ENCODE peak calls at places on chromosomes 13 and 19, in seven cellular contexts. B is H1, L is HCT116, W is Panc1, H is SK-N-SH, I is GM12878, R is K562. M is an unnamed sample.

GRCh38 chr13:80973721-80974120 is 632.8 kb upstream of the SPRY2 start:
- DNase-seq in B (no peak), W (no peak), I (no peak), L (no peak), R (no peak), H (no peak), M (no peak)

GRCh38 chr19:34595683-34596082 is 81.3 kb downstream of the SCGB2B2 start:
- DNase-seq in R (no peak), W (no peak), I (no peak), L (no peak), H (no peak), B (no peak), M (no peak)

GRCh38 chr19:35743640-35744306 is 1.4 kb downstream of the U2AF1L4 start:
- DNase-seq in R (no peak), H (no peak), W (no peak), B (no peak), L (no peak), I (no peak), M (no peak)

GRCh38 chr13:79775830-79776229 is 294.9 kb downstream of the NDFIP2 start:
- DNase-seq in W (peak), H (no peak), R (no peak), L (peak), I (no peak), B (no peak), M (peak)

GRCh38 chr13:78700121-78700910 is 41.4 kb upstream of the OBI1 start:
- DNase-seq in R (no peak), B (no peak), W (no peak), L (no peak), H (peak), I (no peak), M (no peak)

GRCh38 chr19:1655131-1655981 is 2.9 kb upstream of the TCF3 start:
- DNase-seq in L (no peak), R (no peak), W (no peak), I (no peak), H (no peak), B (no peak), M (no peak)

GRCh38 chr13:94595006-94595942 is 678 bp downstream of the TGDS start:
- DNase-seq in R (peak), B (no peak), I (no peak), L (no peak), H (peak), W (no peak), M (no peak)

GRCh38 chr13:38713046-38713445 is 26.2 kb downstream of the FREM2 start:
- DNase-seq in R (no peak), L (no peak), B (no peak), I (no peak), W (no peak), H (no peak), M (no peak)

GRCh38 chr19:49878744-49879070 is 1.2 kb downstream of the TBC1D17 start:
- DNase-seq in B (no peak), H (no peak), I (no peak), W (no peak), L (no peak), R (no peak), M (no peak)

GRCh38 chr19:49879243-49879960 is 1.9 kb downstream of the TBC1D17 start:
- DNase-seq in I (no peak), R (no peak), W (no peak), B (no peak), H (no peak), L (peak), M (no peak)

GRCh38 chr19:49881672-49882394 is 4.3 kb downstream of the TBC1D17 start:
- DNase-seq in B (no peak), L (no peak), I (no peak), W (no peak), H (peak), R (peak), M (no peak)

GRCh38 chr19:49881186-49881585 is 3.7 kb downstream of the TBC1D17 start:
- DNase-seq in B (no peak), R (no peak), I (no peak), W (no peak), L (no peak), H (no peak), M (no peak)

GRCh38 chr19:49880162-49880869 is 2.8 kb downstream of the TBC1D17 start:
- DNase-seq in B (no peak), R (no peak), I (no peak), W (no peak), L (no peak), H (no peak), M (no peak)
- TF ChIP-seq SIN3A in B (no peak), R (no peak), I (no peak), W (no peak), L (no peak), H (no peak), M (no peak)

DNA sequence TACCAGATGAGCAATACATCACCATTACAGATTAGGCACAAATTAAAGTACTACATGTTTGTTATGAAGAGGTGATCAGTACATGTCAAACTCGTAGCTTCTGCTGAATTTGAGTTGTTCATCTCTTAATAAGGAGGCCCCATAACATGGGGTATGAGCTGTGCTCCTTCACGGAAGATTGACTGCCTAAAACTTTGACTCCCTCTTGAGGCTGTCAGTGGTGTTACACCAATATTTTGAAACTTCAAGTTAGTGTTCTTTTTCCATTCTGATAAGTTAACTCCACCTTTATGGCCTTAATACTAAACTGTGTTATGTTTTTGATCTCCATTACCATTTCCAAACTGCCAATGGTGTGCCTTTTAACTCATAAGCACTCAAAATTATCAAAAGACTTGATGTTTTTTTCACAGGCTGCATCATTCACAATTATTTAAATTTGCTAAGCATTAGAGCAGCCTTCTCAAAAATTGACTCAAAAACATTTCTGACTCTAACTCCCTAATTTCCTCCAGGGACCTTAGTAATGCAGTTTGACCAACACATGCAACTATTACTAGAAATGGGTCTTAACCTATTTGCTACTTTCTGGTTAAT is 1591.5 kb downstream of the PCDH9 start:
- DNase-seq in L (peak), W (peak), B (no peak), R (peak), H (peak), I (no peak), M (peak)
- TF ChIP-seq SIN3A in L (no peak), W (no peak), B (no peak), R (no peak), H (no peak), I (no peak), M (no peak)

DNA sequence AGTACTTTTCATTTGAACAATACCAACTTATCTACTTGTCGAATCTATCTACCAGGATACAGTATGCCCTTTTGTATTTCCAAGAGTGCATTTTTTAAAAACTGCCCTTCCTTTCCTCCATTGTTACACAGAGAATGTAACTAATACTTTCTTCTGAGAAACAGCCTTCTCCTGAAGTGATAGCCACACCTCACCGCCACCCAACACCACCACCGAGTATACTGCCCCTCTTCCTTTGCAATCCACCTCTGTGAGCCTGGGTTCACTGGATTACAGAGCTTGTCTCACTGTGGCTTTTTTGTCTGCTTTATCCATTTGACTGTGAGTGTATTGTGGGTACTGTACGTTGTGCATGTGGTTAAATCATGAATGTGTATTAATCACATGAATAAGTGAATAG is 305.4 kb downstream of the KLF12 start:
- DNase-seq in H (no peak), B (no peak), W (no peak), L (no peak), I (no peak), R (no peak), M (no peak)
- TF ChIP-seq SIN3A in H (no peak), B (no peak), W (no peak), L (no peak), I (no peak), R (no peak), M (no peak)

DNA sequence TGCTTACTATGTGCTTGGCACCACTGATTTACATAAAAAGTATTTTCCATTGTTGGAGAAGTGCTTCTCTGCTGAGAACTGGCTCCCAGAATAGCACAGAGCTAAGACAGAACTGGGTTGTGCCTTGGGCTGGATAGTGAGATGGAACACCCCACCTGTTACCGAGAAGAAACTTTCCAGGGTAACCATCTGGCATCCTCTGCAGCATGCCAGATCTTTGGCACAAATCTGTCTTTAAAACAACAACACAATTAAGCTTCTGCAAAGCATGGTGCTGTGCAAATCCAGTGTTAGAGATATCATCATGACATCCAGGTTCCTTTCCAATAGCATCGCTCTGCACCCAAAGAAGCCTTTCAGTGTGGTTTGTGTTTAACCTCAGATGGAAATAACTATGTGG is 202.5 kb upstream of the RFC3 start:
- DNase-seq in B (no peak), L (no peak), R (no peak), W (no peak), H (peak), I (no peak), M (no peak)
- TF ChIP-seq SIN3A in B (no peak), L (no peak), R (no peak), W (no peak), H (no peak), I (no peak), M (no peak)

GRCh38 chr19:13153627-13154240 is 3.5 kb downstream of the IER2 start:
- DNase-seq in R (peak), L (no peak), B (no peak), H (no peak), I (no peak), W (no peak), M (no peak)
- TF ChIP-seq SIN3A in R (no peak), L (no peak), B (peak), H (no peak), I (no peak), W (no peak), M (no peak)

M was measured in HepG2.